ENCODE peak calls at places on chromosomes 13 and 19, in ten cellular contexts. U is SK-N-DZ; J is CD8-positive, alpha-beta memory T cell; P is activated CD4-positive, alpha-beta T cell treated with anti-CD3 and anti-CD28 coated beads, Interleukin-2, amount 50 U/mL, for 1 hour; W is A549; T is NCI-H2081; Q is stimulated activated CD4-positive, alpha-beta T cell treated with anti-CD3 and anti-CD28 coated beads, Interleukin-2, amount 100 ng/mL, for 48 hours; K is mucosa of descending colon; Y is body of pancreas; S is caudate nucleus. B is an unnamed sample.

GRCh38 chr19:49513746-49514118 is 1.3 kb downstream of the FCGRT start:
- DNase-seq in U (no peak), J (no peak), P (no peak), W (no peak), T (no peak), Q (no peak), K (peak), Y (peak), S (no peak), B (no peak)

GRCh38 chr19:584240-585001 is 5.3 kb upstream of the HCN2 start:
- DNase-seq in U (peak), J (peak), P (peak), W (no peak), T (peak), Q (peak), K (peak), Y (peak), S (peak), B (no peak)

GRCh38 chr19:49231389-49231788 is 73.8 kb downstream of the TRPM4 start:
- DNase-seq in U (no peak), J (no peak), P (no peak), W (no peak), T (no peak), Q (no peak), K (no peak), Y (no peak), S (no peak), B (no peak)

GRCh38 chr13:40228981-40229380 is 437.5 kb downstream of the FOXO1 start:
- DNase-seq in U (no peak), J (no peak), P (no peak), W (no peak), T (no peak), Q (no peak), K (no peak), Y (no peak), S (no peak), B (no peak)

GRCh38 chr19:14361824-14362223 is 19.4 kb upstream of the ADGRE5 start:
- DNase-seq in U (peak), J (no peak), P (no peak), W (no peak), T (no peak), Q (no peak), K (no peak), Y (no peak), S (no peak), B (no peak)

GRCh38 chr19:38303517-38304351 is at the start of gene C19orf33:
- DNase-seq in U (no peak), J (no peak), P (no peak), W (peak), T (no peak), Q (no peak), K (peak), Y (peak), S (no peak), B (no peak)

GRCh38 chr19:16654151-16654550 is 5.8 kb downstream of the SMIM7 start:
- DNase-seq in U (peak), J (no peak), P (no peak), W (peak), T (no peak), Q (no peak), K (no peak), Y (no peak), S (no peak), B (no peak)

GRCh38 chr13:66312312-66313087 is 917.6 kb downstream of the PCDH9 start:
- DNase-seq in U (no peak), J (no peak), P (no peak), W (peak), T (peak), Q (no peak), K (no peak), Y (peak), S (no peak), B (peak)

GRCh38 chr19:45101796-45102195 is 8.8 kb downstream of the PPP1R37 start:
- DNase-seq in U (no peak), J (no peak), P (no peak), W (no peak), T (no peak), Q (no peak), K (no peak), Y (no peak), S (no peak), B (no peak)

GRCh38 chr19:507286-508203 is at the start of gene TPGS1:
- DNase-seq in U (peak), J (peak), P (peak), W (no peak), T (peak), Q (peak), K (peak), Y (peak), S (peak), B (peak)

GRCh38 chr19:20662421-20663105 is 1.2 kb upstream of the ZNF626 start:
- DNase-seq in U (no peak), J (no peak), P (no peak), W (no peak), T (no peak), Q (no peak), K (no peak), Y (no peak), S (peak), B (no peak)

GRCh38 chr19:44643605-44644390 is at the start of gene PVR:
- DNase-seq in U (peak), J (no peak), P (peak), W (peak), T (peak), Q (peak), K (peak), Y (peak), S (peak), B (peak)

GRCh38 chr19:46746281-46746965 is at the start of gene STRN4:
- DNase-seq in U (peak), J (peak), P (peak), W (peak), T (peak), Q (peak), K (peak), Y (peak), S (no peak), B (no peak)

B was measured in NCI-H748 treated with DMSO at 0.1 percent for 48 hours.